ENCODE peak calls at places on chromosomes 5 and 9, in eight cellular contexts. C, W, A, R, Z, T, Y and B are unnamed samples.

GRCh38 chr5:74642543-74642863 is 2.0 kb upstream of the ENC1 start:
- DNase-seq in W (no peak), T (no peak), C (no peak), R (no peak), A (no peak), Y (no peak), Z (no peak), B (no peak)

GRCh38 chr9:16915126-16915831 is 44.8 kb upstream of the BNC2 start:
- DNase-seq in R (no peak), Z (no peak), Y (no peak), C (no peak), W (no peak), T (no peak), A (no peak), B (no peak)

GRCh38 chr9:70120834-70121510 is 77.3 kb downstream of the MAMDC2 start:
- DNase-seq in A (peak; percentile 57), T (no peak), W (no peak), R (no peak), Z (peak; percentile 49), C (no peak), Y (peak; percentile 85), B (peak; percentile 89)

GRCh38 chr9:77457916-77458592 is 190.1 kb downstream of the GNA14 start:
- DNase-seq in Y (peak; percentile 52), T (peak; percentile 37), W (peak; percentile 70), Z (peak; percentile 81), R (peak; percentile 40), A (peak; percentile 32), C (peak; percentile 68), B (peak; percentile 82)

GRCh38 chr5:96408276-96408777 is 24.7 kb downstream of the PCSK1 start:
- DNase-seq in Z (peak; percentile 61), W (no peak), R (no peak), Y (no peak), A (no peak), C (no peak), T (no peak), B (no peak)

GRCh38 chr5:82019342-82020138 is 47.7 kb downstream of the ATG10 start:
- DNase-seq in Y (no peak), R (no peak), Z (no peak), C (peak; percentile 22), T (no peak), W (no peak), A (no peak), B (no peak)

GRCh38 chr5:78242001-78242400 is 52.5 kb downstream of the AP3B1 start:
- DNase-seq in T (no peak), C (no peak), Y (no peak), R (no peak), A (no peak), Z (no peak), W (no peak), B (no peak)

GRCh38 chr9:112867275-112867991 is 23.2 kb downstream of the SLC46A2 start:
- DNase-seq in Y (no peak), W (no peak), T (no peak), Z (peak; percentile 82), C (no peak), A (peak; percentile 78), R (no peak), B (no peak)

GRCh38 chr5:139725073-139725830 is 70.4 kb upstream of the PSD2 start:
- DNase-seq in W (no peak), A (peak; percentile 47), Y (peak; percentile 74), R (no peak), T (no peak), Z (no peak), C (no peak), B (peak; percentile 80)